ENCODE peak calls at places on chromosome 3, in five cellular contexts. U is cardiac muscle cell, G is MM.1S, S is heart left ventricle, Q is aorta. P is an unnamed sample. For H3K4me1 and H3K27me3, the result is how much of the 10 kb centered on the place peaks cover.

GRCh38 chr3:148008591-148008990 is 599.4 kb downstream of the ZIC1 start:
- DNase-seq in U (no peak), G (no peak), S (no peak), Q (no peak), P (no peak)

GRCh38 chr3:177944228-177944661 is 592.0 kb upstream of the KCNMB2 start:
- DNase-seq in U (no peak), G (no peak), S (no peak), Q (no peak), P (no peak)

GRCh38 chr3:12175844-12176453 is 17.2 kb upstream of the TIMP4 start:
- DNase-seq in U (peak), G (peak), S (peak), Q (peak), P (peak)

GRCh38 chr3:44942202-44942921 is 33.6 kb downstream of the ZDHHC3 start:
- DNase-seq in U (no peak), G (no peak), S (no peak), Q (no peak), P (no peak)

GRCh38 chr3:151305081-151305777 is 11.4 kb downstream of the GPR87 start:
- DNase-seq in U (no peak), G (peak), S (no peak), Q (peak), P (no peak)

GRCh38 chr3:183554377-183554776 is 1.1 kb downstream of the KLHL6 start:
- DNase-seq in U (no peak), G (peak), S (no peak), Q (no peak), P (no peak)

GRCh38 chr3:7752005-7752404 is 749.6 kb upstream of the LMCD1 start:
- DNase-seq in U (no peak), G (no peak), S (no peak), Q (no peak), P (no peak)

GRCh38 chr3:125403789-125404188 is 28.7 kb upstream of the ZNF148 start:
- DNase-seq in U (no peak), G (no peak), S (no peak), Q (no peak), P (no peak)

GRCh38 chr3:101695779-101696372 is 9.4 kb upstream of the RPL24 start:
- DNase-seq in U (peak), G (peak), S (no peak), Q (no peak), P (peak)

GRCh38 chr3:61601831-61602230 is 40.5 kb downstream of the PTPRG start:
- DNase-seq in U (peak), G (no peak), S (peak), Q (no peak), P (no peak)

GRCh38 chr3:79937567-79937966 is 169.8 kb upstream of the ROBO1 start:
- DNase-seq in U (no peak), G (no peak), S (no peak), Q (no peak), P (no peak)

GRCh38 chr3:8352475-8352874 is 149.1 kb upstream of the LMCD1 start:
- DNase-seq in U (no peak), G (no peak), S (no peak), Q (no peak), P (no peak)

GRCh38 chr3:62379206-62379834 is 6.0 kb upstream of the FEZF2 start:
- DNase-seq in U (no peak), G (no peak), S (no peak), Q (no peak), P (no peak)

GRCh38 chr3:127323581-127323980 is 35.7 kb upstream of the PRR20G start:
- DNase-seq in U (no peak), G (no peak), S (no peak), Q (no peak), P (no peak)

GRCh38 chr3:45642731-45643152 is 46.5 kb upstream of the SACM1L start:
- DNase-seq in U (peak), G (no peak), S (peak), Q (no peak), P (no peak)

GRCh38 chr3:188788621-188789081 is 383.1 kb upstream of the TPRG1 start:
- DNase-seq in U (no peak), G (no peak), S (no peak), Q (no peak), P (no peak)

GRCh38 chr3:46222435-46223161 is 14.5 kb upstream of the CCR1 start:
- DNase-seq in U (no peak), G (no peak), S (no peak), Q (no peak), P (no peak)

GRCh38 chr3:143601738-143602480 is 246.4 kb downstream of the SLC9A9 start:
- DNase-seq in U (no peak), G (no peak), S (peak), Q (no peak), P (no peak)

GRCh38 chr3:184334470-184335158 is 2.8 kb upstream of the FAM131A start:
- DNase-seq in U (no peak), G (no peak), S (no peak), Q (no peak), P (peak)

GRCh38 chr3:56812749-56813655 is 11.3 kb upstream of the ARHGEF3 start:
- DNase-seq in U (no peak), G (peak), S (no peak), Q (no peak), P (no peak)

GRCh38 chr3:111688190-111688800 is 93.1 kb upstream of the ZBED2 start:
- DNase-seq in U (no peak), G (no peak), S (no peak), Q (no peak), P (no peak)

GRCh38 chr3:100042144-100042543 is 72.2 kb downstream of the FILIP1L start:
- DNase-seq in U (no peak), G (no peak), S (no peak), Q (no peak), P (no peak)

DNA sequence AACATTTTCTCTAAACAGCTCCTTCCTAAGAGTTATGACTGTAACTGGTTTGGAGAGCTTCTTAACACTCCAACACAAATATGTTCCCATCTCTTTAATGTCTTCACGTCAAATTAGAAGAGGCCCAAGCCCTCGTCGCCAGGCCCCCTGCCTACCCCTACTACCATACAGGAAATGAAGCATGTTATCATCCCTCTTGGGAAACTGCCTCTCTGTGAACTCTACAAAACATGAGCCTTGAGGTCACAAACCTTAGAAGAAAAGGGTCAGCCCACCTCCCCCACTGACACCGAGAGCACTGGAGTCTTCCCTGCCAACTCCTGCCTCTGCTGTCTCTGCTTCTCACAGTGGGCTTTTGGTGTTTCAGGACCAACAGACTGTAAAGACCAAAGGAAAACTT is 243.1 kb upstream of the STT3B start:
- DNase-seq in U (no peak), G (no peak), S (no peak), Q (no peak), P (no peak)
- H3K4me1 ChIP-seq in U (under half), G (under half), S (under half), Q (under half), P (under half)

GRCh38 chr3:131564812-131565211 is 62.0 kb upstream of the MRPL3 start:
- DNase-seq in U (no peak), G (no peak), S (no peak), Q (no peak), P (no peak)

GRCh38 chr3:131560795-131561194 is 58.0 kb upstream of the MRPL3 start:
- DNase-seq in U (no peak), G (no peak), S (no peak), Q (no peak), P (no peak)

GRCh38 chr3:131561511-131561910 is 58.7 kb upstream of the MRPL3 start:
- DNase-seq in U (no peak), G (no peak), S (no peak), Q (no peak), P (no peak)
- H3K27me3 ChIP-seq in U (under half), G (under half), S (under half), Q (under half), P (under half)

GRCh38 chr3:136838641-136839555 is 20.0 kb downstream of the SLC35G2 start:
- DNase-seq in U (no peak), G (no peak), S (no peak), Q (no peak), P (no peak)
- H3K4me1 ChIP-seq in U (under half), G (under half), S (under half), Q (under half), P (under half)

DNA sequence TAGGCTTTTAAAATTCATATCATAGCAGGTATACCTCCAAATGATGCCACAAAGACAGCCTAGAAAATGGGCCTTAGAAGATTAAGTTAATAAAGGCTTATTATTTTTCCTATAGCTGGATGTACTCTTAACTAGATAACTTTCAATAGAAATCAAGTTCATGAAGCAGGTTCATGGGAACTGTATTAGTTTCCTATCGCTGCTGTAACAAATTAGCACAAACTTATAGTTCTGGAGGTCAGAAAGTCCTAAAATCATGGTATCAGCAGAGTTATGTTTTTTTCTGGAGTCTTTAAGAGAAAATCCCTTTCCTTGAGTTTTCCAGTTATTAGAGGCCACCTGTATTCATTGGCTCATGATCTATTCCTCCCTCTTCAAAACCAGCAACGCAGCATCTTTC is 269.9 kb downstream of the TIGIT start:
- DNase-seq in U (no peak), G (no peak), S (no peak), Q (no peak), P (no peak)
- H3K27me3 ChIP-seq in U (under half), G (under half), S (under half), Q (under half), P (under half)

GRCh38 chr3:113273604-113274003 is 62.2 kb downstream of the BOC start:
- DNase-seq in U (no peak), G (no peak), S (no peak), Q (no peak), P (no peak)

GRCh38 chr3:113272369-113272748 is 61.0 kb downstream of the BOC start:
- DNase-seq in U (no peak), G (no peak), S (no peak), Q (no peak), P (no peak)

GRCh38 chr3:113274425-113274824 is 63.1 kb downstream of the BOC start:
- DNase-seq in U (no peak), G (no peak), S (no peak), Q (no peak), P (no peak)

GRCh38 chr3:113271594-113272368 is 60.4 kb downstream of the BOC start:
- DNase-seq in U (no peak), G (no peak), S (no peak), Q (no peak), P (peak)

GRCh38 chr3:113273011-113273410 is 61.7 kb downstream of the BOC start:
- DNase-seq in U (no peak), G (no peak), S (no peak), Q (no peak), P (no peak)
- H3K4me1 ChIP-seq in U (under half), G (under half), S (under half), Q (under half), P (under half)

DNA sequence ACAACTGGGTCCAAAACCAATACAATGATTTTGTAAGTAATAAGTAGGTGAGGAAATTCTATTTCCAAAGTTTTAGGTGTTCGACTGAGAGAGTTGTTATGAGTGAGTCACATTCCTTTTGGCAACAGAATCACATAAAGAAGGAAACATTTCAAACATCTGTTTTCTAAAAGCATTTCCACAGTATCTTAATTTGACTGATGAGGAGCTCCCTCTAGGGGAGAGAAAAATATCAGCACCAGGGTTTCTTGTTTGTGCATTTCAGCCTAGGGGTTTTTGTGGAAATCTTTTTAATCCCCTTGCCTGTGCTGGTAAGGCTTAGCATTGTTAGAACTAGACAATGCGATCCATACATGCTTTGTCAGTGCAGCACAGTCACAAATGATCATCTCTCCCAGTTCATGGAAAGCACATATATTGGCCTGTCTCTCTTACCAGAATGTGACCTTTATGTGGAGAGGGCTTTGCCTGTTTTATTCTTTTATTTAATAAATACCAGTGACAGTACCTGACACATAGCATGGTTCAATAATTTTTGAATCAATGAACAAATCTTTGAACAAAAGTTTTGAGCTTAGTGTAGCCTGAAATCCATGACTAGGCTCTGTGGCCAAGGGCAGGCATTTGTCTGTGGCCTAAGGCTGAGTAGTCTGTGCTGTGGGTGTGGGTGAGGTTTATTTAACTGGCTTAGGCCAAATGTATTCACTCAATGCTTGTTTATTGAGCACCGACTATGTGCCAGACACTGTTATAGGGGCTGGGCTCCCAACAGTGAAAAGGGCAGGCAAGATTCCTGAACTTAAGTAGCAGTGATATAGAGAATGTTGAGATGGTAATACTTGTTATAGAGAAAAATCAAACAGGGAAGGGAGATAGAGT is 21.1 kb upstream of the IQCF6 start:
- DNase-seq in U (peak), G (peak), S (no peak), Q (no peak), P (peak)
- H3K27me3 ChIP-seq in U (under half), G (under half), S (under half), Q (under half), P (under half)

DNA sequence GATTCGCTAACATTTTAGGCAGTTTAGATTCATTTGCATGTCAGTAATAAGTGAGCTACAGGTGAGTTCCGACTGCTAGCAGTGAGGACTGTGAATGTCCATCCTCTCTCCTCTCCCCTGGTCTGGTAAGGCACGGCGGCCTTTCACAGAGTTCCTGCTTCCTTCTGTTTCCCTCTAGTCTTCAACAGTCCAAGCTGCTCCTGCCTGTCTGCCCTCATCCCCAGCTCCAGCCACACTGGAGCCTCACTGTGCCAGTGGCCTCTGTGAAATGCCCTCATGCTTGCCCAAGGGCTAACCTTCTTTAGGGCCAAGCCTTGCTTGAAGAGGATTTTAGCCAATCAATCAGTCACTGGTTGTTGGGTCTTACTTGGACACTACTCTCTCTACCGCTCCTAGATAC is 145.8 kb upstream of the BHLHE40 start:
- DNase-seq in U (no peak), G (no peak), S (no peak), Q (no peak), P (no peak)
- H3K4me1 ChIP-seq in U (under half), G (under half), S (half or more), Q (under half), P (under half)